ENCODE peak calls at places on chromosomes 7 and 10, in nine cellular contexts. Q is heart right ventricle, L is H7, S is WERI-Rb-1, A is IMR-90, T is thyroid gland, I is psoas muscle, Z is spleen, W is AG04450. G is an unnamed sample.

GRCh38 chr7:30478349-30479228 is at the start of gene NOD1:
- DNase-seq in I (peak; percentile 76), Z (peak; percentile 97), A (peak; percentile 63), W (no peak), T (peak; percentile 77), L (peak; percentile 91), Q (peak; percentile 85), S (peak; percentile 56), G (no peak)

GRCh38 chr10:20492447-20492846 is 404.7 kb downstream of the NEBL start:
- DNase-seq in S (no peak), Q (no peak), Z (no peak), W (no peak), A (no peak), T (no peak), L (peak; percentile 13), I (no peak), G (no peak)

GRCh38 chr7:80908360-80908797 is 10.5 kb downstream of the SEMA3C start:
- DNase-seq in Q (no peak), T (no peak), A (no peak), S (no peak), L (no peak), I (no peak), W (no peak), Z (no peak), G (no peak)

GRCh38 chr10:89118091-89118490 is 89.0 kb downstream of the CH25H start:
- DNase-seq in I (no peak), A (peak; percentile 69), S (no peak), W (no peak), Q (no peak), Z (no peak), T (no peak), L (no peak), G (peak; percentile 71)

GRCh38 chr7:21300692-21301091 is 127.2 kb upstream of the SP4 start:
- DNase-seq in Q (no peak), Z (no peak), T (no peak), I (no peak), S (no peak), W (no peak), A (no peak), L (peak; percentile 2), G (no peak)

GRCh38 chr7:22698762-22699161 is 28.2 kb upstream of the IL6 start:
- DNase-seq in S (no peak), T (no peak), Z (no peak), W (no peak), L (no peak), Q (no peak), I (no peak), A (no peak), G (no peak)

GRCh38 chr7:135716677-135717238 is 11.2 kb downstream of the SLC13A4 start:
- DNase-seq in Q (no peak), W (peak; percentile 42), T (no peak), A (peak; percentile 88), S (peak; percentile 40), Z (no peak), L (no peak), I (no peak), G (no peak)

GRCh38 chr7:39633563-39634550 is 10.5 kb downstream of the RALA start:
- DNase-seq in S (no peak), W (no peak), Z (no peak), Q (no peak), A (no peak), I (no peak), L (no peak), T (no peak), G (no peak)

GRCh38 chr7:158395780-158396214 is 191.8 kb downstream of the PTPRN2 start:
- DNase-seq in A (no peak), T (no peak), Q (no peak), Z (peak; percentile 71), I (no peak), L (peak; percentile 94), S (no peak), W (no peak), G (no peak)

GRCh38 chr7:87312215-87312865 is 33.1 kb upstream of the CROT start:
- DNase-seq in A (peak; percentile 71), Z (no peak), Q (no peak), S (peak; percentile 60), T (peak; percentile 66), I (peak; percentile 39), W (peak; percentile 42), L (peak; percentile 54), G (no peak)

GRCh38 chr7:2197436-2198155 is 35.1 kb downstream of the MAD1L1 start:
- DNase-seq in W (no peak), I (no peak), L (no peak), Z (peak; percentile 60), A (no peak), S (no peak), T (peak; percentile 25), Q (no peak), G (no peak)

GRCh38 chr7:24141876-24142509 is 142.0 kb upstream of the NPY start:
- DNase-seq in T (no peak), A (no peak), I (no peak), Z (no peak), L (no peak), W (no peak), Q (no peak), S (no peak), G (no peak)

GRCh38 chr10:68992721-68993440 is 4.3 kb downstream of the KIFBP start:
- DNase-seq in Z (no peak), T (peak; percentile 78), I (peak; percentile 39), W (peak; percentile 84), A (peak; percentile 97), L (no peak), Q (peak; percentile 21), S (no peak), G (peak; percentile 34)

GRCh38 chr10:8951440-8952089 is 897.1 kb downstream of the GATA3 start:
- DNase-seq in I (no peak), A (no peak), S (no peak), T (no peak), Q (no peak), Z (no peak), L (no peak), W (no peak), G (no peak)

GRCh38 chr10:111705026-111705425 is 478.5 kb downstream of the GPAM start:
- DNase-seq in Q (no peak), T (no peak), Z (no peak), I (no peak), W (no peak), L (no peak), S (no peak), A (no peak), G (no peak)
- H3K27me3 ChIP-seq in Q (no peaks in the 10 kb centered on the region), T (no peaks in the 10 kb centered on the region), Z (no peaks in the 10 kb centered on the region), I (no peaks in the 10 kb centered on the region), W (no peaks in the 10 kb centered on the region), L (no peaks in the 10 kb centered on the region), S (no peaks in the 10 kb centered on the region), A (no peaks in the 10 kb centered on the region), G (no peaks in the 10 kb centered on the region)

GRCh38 chr10:100485841-100486495 is 23.2 kb downstream of the WNT8B start:
- DNase-seq in Z (no peak), W (no peak), S (no peak), Q (no peak), A (no peak), T (no peak), I (no peak), L (peak; percentile 79), G (no peak)

GRCh38 chr10:100482834-100483185 is 20.0 kb downstream of the WNT8B start:
- DNase-seq in Z (no peak), T (no peak), Q (no peak), A (no peak), I (no peak), L (peak; percentile 43), W (no peak), S (peak; percentile 15), G (no peak)

GRCh38 chr10:100482181-100482833 is 19.5 kb downstream of the WNT8B start:
- DNase-seq in A (peak; percentile 74), Z (peak; percentile 92), T (peak; percentile 78), S (peak; percentile 66), Q (peak; percentile 64), W (peak; percentile 13), L (peak; percentile 90), I (peak; percentile 73), G (peak; percentile 34)

GRCh38 chr10:100485336-100485735 is 22.5 kb downstream of the WNT8B start:
- DNase-seq in Z (no peak), L (peak; percentile 73), W (no peak), S (no peak), A (no peak), Q (no peak), I (no peak), T (no peak), G (no peak)

DNA sequence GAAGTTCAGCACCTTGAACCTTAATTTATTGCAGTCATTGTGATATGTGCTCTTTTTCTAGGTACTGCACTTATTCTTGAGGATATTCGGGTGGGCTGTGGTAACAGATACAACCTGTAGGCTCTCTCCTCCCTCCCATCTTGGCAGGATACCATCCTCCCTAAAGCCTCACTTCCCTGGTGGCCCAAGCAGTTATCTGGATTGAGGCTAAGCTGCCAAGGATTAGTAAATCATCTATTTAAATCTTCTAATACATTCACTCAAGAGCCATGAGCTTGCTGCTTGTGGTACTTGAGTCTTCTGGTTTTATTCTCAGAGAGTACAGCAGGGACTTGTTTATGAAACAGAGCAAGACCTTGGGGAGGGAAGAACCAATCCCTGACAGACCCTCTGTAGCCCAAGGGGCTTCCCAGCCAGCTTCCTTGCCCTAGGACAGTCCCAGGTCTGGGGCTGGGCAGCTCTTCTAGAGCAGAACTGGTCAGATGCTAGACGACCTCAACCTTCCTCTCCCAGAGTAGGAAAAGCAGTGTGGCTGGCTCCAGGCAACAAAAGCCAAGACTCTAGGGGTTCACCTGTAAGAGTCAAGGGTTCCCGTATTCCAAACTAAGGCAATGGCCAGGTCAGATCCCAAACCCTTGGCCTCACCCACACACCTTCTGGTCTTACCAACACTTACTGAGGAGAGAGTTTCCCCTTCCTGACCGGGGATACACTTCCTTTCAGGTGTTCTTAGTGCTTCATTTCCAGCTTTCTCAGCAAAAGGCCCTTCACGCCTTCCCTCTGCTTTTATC is 21.3 kb downstream of the WNT8B start:
- DNase-seq in S (peak; percentile 59), Z (no peak), Q (no peak), T (no peak), W (no peak), A (no peak), L (no peak), I (no peak), G (no peak)
- H3K27me3 ChIP-seq in S (peaks cover 44% of the 10 kb centered on the region), Z (peaks cover 12% of the 10 kb centered on the region), Q (peaks cover 44% of the 10 kb centered on the region), T (no peaks in the 10 kb centered on the region), W (peaks cover 61% of the 10 kb centered on the region), A (peaks cover 34% of the 10 kb centered on the region), L (peaks cover 88% of the 10 kb centered on the region), I (no peaks in the 10 kb centered on the region), G (peaks cover 48% of the 10 kb centered on the region)

GRCh38 chr10:42996588-42996987 is 80.3 kb upstream of the RET start:
- DNase-seq in Z (no peak), W (no peak), S (no peak), L (peak; percentile 22), I (no peak), Q (no peak), A (no peak), T (no peak), G (no peak)
- H3K27me3 ChIP-seq in Z (no peaks in the 10 kb centered on the region), W (no peaks in the 10 kb centered on the region), S (peaks cover 87% of the 10 kb centered on the region), L (no peaks in the 10 kb centered on the region), I (no peaks in the 10 kb centered on the region), Q (no peaks in the 10 kb centered on the region), A (no peaks in the 10 kb centered on the region), T (no peaks in the 10 kb centered on the region), G (no peaks in the 10 kb centered on the region)

GRCh38 chr7:27236053-27236410 is 6.6 kb upstream of the EVX1 start:
- DNase-seq in Q (no peak), S (no peak), A (no peak), W (no peak), I (no peak), Z (no peak), T (no peak), L (no peak), G (no peak)
- H3K27me3 ChIP-seq in Q (peaks cover 99% of the 10 kb centered on the region), S (peaks cover 87% of the 10 kb centered on the region), A (peaks cover 78% of the 10 kb centered on the region), W (peaks cover 74% of the 10 kb centered on the region), I (peaks cover 26% of the 10 kb centered on the region), Z (peaks cover 60% of the 10 kb centered on the region), T (peaks cover 32% of the 10 kb centered on the region), L (peaks cover 81% of the 10 kb centered on the region), G (peaks cover 64% of the 10 kb centered on the region)

GRCh38 chr10:80714566-80714965 is 176.9 kb downstream of the SH2D4B start:
- DNase-seq in S (no peak), L (no peak), W (no peak), Q (no peak), A (no peak), Z (no peak), I (no peak), T (no peak), G (no peak)
- H3K27me3 ChIP-seq in S (no peaks in the 10 kb centered on the region), L (no peaks in the 10 kb centered on the region), W (no peaks in the 10 kb centered on the region), Q (no peaks in the 10 kb centered on the region), A (no peaks in the 10 kb centered on the region), Z (no peaks in the 10 kb centered on the region), I (no peaks in the 10 kb centered on the region), T (no peaks in the 10 kb centered on the region), G (no peaks in the 10 kb centered on the region)

G was measured in kidney epithelial cell.